ENCODE peak calls at places on chromosomes 4 and X, in seven cellular contexts. V is hepatocyte, L is IMR-90, O is A549, G is fibroblast of lung, C is HepG2, B is left lung. U is an unnamed sample.

GRCh38 chr4:151013944-151014343 is 1.1 kb downstream of the LRBA start:
- DNase-seq in O (no peak), B (no peak), C (no peak), G (no peak), L (no peak), V (no peak), U (no peak)

GRCh38 chr4:7956306-7957112 is 16.8 kb upstream of the AFAP1 start:
- DNase-seq in O (no peak), L (peak), V (no peak), G (peak), B (no peak), C (peak), U (peak)

GRCh38 chr4:23023121-23023520 is 330.4 kb downstream of the GBA3 start:
- DNase-seq in G (peak), L (no peak), C (no peak), V (no peak), B (no peak), O (no peak), U (no peak)

GRCh38 chr4:161320377-161320776 is 843.4 kb downstream of the FSTL5 start:
- DNase-seq in L (no peak), O (peak), C (peak), B (no peak), V (peak), G (peak), U (peak)

GRCh38 chrX:39857780-39858179 is 240.0 kb downstream of the BCOR start:
- DNase-seq in V (no peak), O (no peak), B (no peak), L (no peak), G (no peak), C (no peak), U (no peak)

GRCh38 chr4:78057600-78058560 is 757 bp downstream of the FRAS1 start:
- DNase-seq in O (peak), L (peak), B (peak), C (peak), V (peak), G (peak), U (peak)

GRCh38 chr4:24702266-24702665 is 93.1 kb upstream of the SOD3 start:
- DNase-seq in V (no peak), G (no peak), L (no peak), B (no peak), C (no peak), O (no peak), U (no peak)

GRCh38 chrX:96182366-96182765 is 502.3 kb upstream of the DIAPH2 start:
- DNase-seq in G (no peak), B (no peak), O (no peak), L (peak), V (peak), C (peak), U (no peak)

GRCh38 chr4:76251448-76252270 is at the start of gene FAM47E:
- DNase-seq in V (peak), C (peak), L (peak), G (peak), B (peak), O (peak), U (peak)
- TF ChIP-seq CTCF in V (peak), C (peak), L (peak), G (peak), B (peak), O (peak), U (peak)

GRCh38 chrX:9339603-9340569 is 125.0 kb upstream of the TBL1X start:
- DNase-seq in L (no peak), C (no peak), G (no peak), B (no peak), O (no peak), V (no peak), U (no peak)
- H3K27ac ChIP-seq in L (no peak), C (no peak), G (no peak), B (peak), O (peak), V (peak), U (peak)

GRCh38 chr4:3705236-3705987 is 60.8 kb upstream of the ADRA2C start:
- DNase-seq in B (peak), O (no peak), C (no peak), V (no peak), L (no peak), G (no peak), U (no peak)
- TF ChIP-seq CTCF in B (no peak), O (no peak), C (no peak), V (no peak), L (no peak), G (no peak), U (no peak)

DNA sequence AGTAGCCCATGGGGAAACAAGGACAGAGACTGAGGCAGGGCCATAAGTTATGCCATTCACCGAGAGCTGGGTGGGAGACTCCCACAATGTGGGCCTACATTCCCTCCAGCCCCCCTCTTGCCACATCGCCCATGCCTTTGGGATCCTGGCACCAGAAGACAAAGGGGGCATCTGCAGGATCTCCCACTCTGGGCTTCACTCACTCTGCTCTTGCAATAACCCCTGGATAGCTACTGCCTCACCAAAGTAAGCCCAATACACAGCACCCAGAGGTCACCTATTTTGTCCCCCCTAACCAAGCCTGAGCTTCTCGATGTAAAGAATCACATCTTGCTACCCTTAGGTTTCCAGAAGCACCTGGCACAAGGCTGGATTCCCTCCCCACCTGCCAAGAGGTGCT is 741 bp upstream of the RTL5 start:
- DNase-seq in C (no peak), O (no peak), G (no peak), B (no peak), V (no peak), L (no peak), U (no peak)
- H3K27ac ChIP-seq in C (no peak), O (peak), G (no peak), B (no peak), V (peak), L (no peak), U (no peak)

DNA sequence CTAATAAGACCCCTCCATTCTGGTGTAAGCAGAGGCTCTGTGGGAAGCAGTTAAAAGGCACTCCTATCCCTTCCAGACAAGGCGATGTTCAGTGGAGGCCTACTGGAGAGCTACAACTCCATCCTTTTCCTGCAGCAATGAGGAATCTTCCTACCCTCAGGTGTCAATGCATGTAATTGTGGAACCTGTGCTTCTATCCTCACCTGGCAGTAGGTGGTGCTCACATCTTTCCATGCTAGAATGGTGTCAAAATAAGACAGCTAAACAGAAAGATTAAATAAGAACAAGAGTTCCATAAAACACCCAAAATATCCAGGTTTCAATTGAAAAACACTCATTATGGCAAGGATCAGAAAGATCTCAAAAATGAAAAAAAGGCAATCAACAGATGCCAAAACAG is 224.6 kb downstream of the IL15 start:
- DNase-seq in V (no peak), O (no peak), G (no peak), B (no peak), L (no peak), C (no peak), U (no peak)
- TF ChIP-seq CTCF in V (peak), O (no peak), G (no peak), B (no peak), L (no peak), C (no peak), U (no peak)